ENCODE peak calls at places on chromosomes 5 and 9, in seven cellular contexts. U is cardiac fibroblast; W is NCI-H226; C is pons; D is CD8-positive, alpha-beta memory T cell; O is transverse colon; H is NCI-H1436. E is an unnamed sample.

GRCh38 chr5:40404613-40405012 is 275.1 kb upstream of the PTGER4 start:
- DNase-seq in O (no peak), C (no peak), U (no peak), H (no peak), W (no peak), D (peak), E (no peak)

GRCh38 chr5:30392897-30393296 is 800.6 kb upstream of the CDH6 start:
- DNase-seq in H (no peak), O (no peak), D (no peak), W (no peak), C (no peak), U (no peak), E (no peak)

GRCh38 chr5:181243521-181244307 is at the start of gene RACK1:
- DNase-seq in O (peak), D (peak), C (peak), U (peak), H (no peak), W (peak), E (peak)

GRCh38 chr5:86199287-86199686 is 418.5 kb upstream of the COX7C start:
- DNase-seq in W (no peak), D (no peak), O (no peak), U (no peak), C (no peak), H (no peak), E (no peak)

GRCh38 chr5:149073217-149073616 is 10.4 kb upstream of the SH3TC2 start:
- DNase-seq in W (no peak), D (no peak), H (no peak), C (no peak), U (no peak), O (no peak), E (no peak)

GRCh38 chr5:15959560-15960164 is 219.9 kb downstream of the MARCHF11 start:
- DNase-seq in D (no peak), C (peak), U (peak), H (no peak), W (no peak), O (no peak), E (no peak)

GRCh38 chr9:72978724-72979123 is 25.9 kb upstream of the ALDH1A1 start:
- DNase-seq in H (no peak), O (no peak), U (peak), W (peak), D (no peak), C (no peak), E (peak)

GRCh38 chr9:113828211-113828610 is 47.9 kb upstream of the ZNF618 start:
- DNase-seq in H (no peak), O (no peak), C (no peak), W (no peak), U (peak), D (no peak), E (no peak)

GRCh38 chr5:169161022-169161680 is 139.8 kb downstream of the SLIT3 start:
- DNase-seq in O (no peak), D (no peak), U (peak), W (peak), H (no peak), C (no peak), E (peak)

GRCh38 chr9:253539-253938 is 38.9 kb downstream of the DOCK8 start:
- DNase-seq in D (no peak), W (no peak), U (no peak), C (no peak), H (no peak), O (no peak), E (no peak)

GRCh38 chr5:27462936-27463335 is 424.6 kb upstream of the CDH9 start:
- DNase-seq in D (no peak), C (no peak), O (no peak), U (no peak), W (no peak), H (no peak), E (no peak)

GRCh38 chr9:120830151-120830550 is 12.6 kb downstream of the PSMD5 start:
- DNase-seq in D (no peak), C (no peak), W (no peak), H (no peak), U (no peak), O (no peak), E (no peak)

GRCh38 chr9:7974335-7975005 is 174.9 kb upstream of the DMAC1 start:
- DNase-seq in U (no peak), C (no peak), W (no peak), O (no peak), D (peak), H (no peak), E (no peak)

GRCh38 chr9:19184144-19184917 is 46.2 kb upstream of the DENND4C start:
- DNase-seq in C (peak), H (no peak), D (peak), W (peak), U (peak), O (peak), E (peak)

GRCh38 chr9:129237195-129237611 is 59.1 kb upstream of the IER5L start:
- DNase-seq in W (peak), O (no peak), H (no peak), D (peak), C (no peak), U (peak), E (peak)

GRCh38 chr5:137995077-137995746 is 37.7 kb downstream of the FAM13B start:
- DNase-seq in C (peak), U (peak), W (peak), D (no peak), H (no peak), O (no peak), E (peak)

GRCh38 chr5:138979684-138980275 is 104.6 kb upstream of the LRRTM2 start:
- DNase-seq in H (no peak), D (peak), W (no peak), O (no peak), U (no peak), C (no peak), E (no peak)